ENCODE peak calls at places on chromosomes 7 and 10, in four cellular contexts. I, H, T and V are unnamed samples.

GRCh38 chr10:90042075-90042474 is 340.7 kb downstream of the KIF20B start:
- DNase-seq in I (no peak), H (no peak), T (no peak), V (no peak)

GRCh38 chr7:142319970-142320369 is 62.1 kb upstream of the PRSS58 start:
- DNase-seq in I (no peak), H (no peak), T (no peak), V (no peak)

GRCh38 chr10:17112566-17112965 is 17.0 kb downstream of the CUBN start:
- DNase-seq in I (no peak), H (no peak), T (no peak), V (no peak)

GRCh38 chr10:17123961-17124360 is 5.7 kb downstream of the CUBN start:
- DNase-seq in I (no peak), H (no peak), T (no peak), V (no peak)

GRCh38 chr7:155422599-155423336 is 35.2 kb upstream of the EN2 start:
- DNase-seq in I (no peak), H (no peak), T (no peak), V (no peak)

GRCh38 chr7:116545411-116545993 is 20.7 kb downstream of the CAV1 start:
- DNase-seq in I (peak), H (no peak), T (no peak), V (no peak)

GRCh38 chr7:157000741-157001653 is 9.5 kb downstream of the MNX1 start:
- DNase-seq in I (no peak), H (no peak), T (no peak), V (no peak)

GRCh38 chr7:155862088-155862487 is 49.8 kb upstream of the SHH start:
- DNase-seq in I (no peak), H (no peak), T (no peak), V (no peak)

GRCh38 chr7:132333301-132333700 is 243.0 kb downstream of the PLXNA4 start:
- DNase-seq in I (no peak), H (no peak), T (no peak), V (no peak)

GRCh38 chr10:110404374-110404773 is 93.3 kb upstream of the DUSP5 start:
- DNase-seq in I (no peak), H (no peak), T (no peak), V (no peak)

GRCh38 chr7:14687777-14688176 is 214.8 kb downstream of the DGKB start:
- DNase-seq in I (no peak), H (no peak), T (no peak), V (no peak)

GRCh38 chr7:31336202-31337035 is 4.1 kb downstream of the NEUROD6 start:
- DNase-seq in I (no peak), H (no peak), T (no peak), V (no peak)

GRCh38 chr7:70634610-70635068 is 497.3 kb upstream of the GALNT17 start:
- DNase-seq in I (no peak), H (no peak), T (peak), V (no peak)

GRCh38 chr10:34507217-34507616 is 307.9 kb downstream of the PARD3 start:
- DNase-seq in I (no peak), H (no peak), T (no peak), V (no peak)

GRCh38 chr7:25395976-25396375 is 167.7 kb upstream of the NPVF start:
- DNase-seq in I (no peak), H (no peak), T (no peak), V (no peak)

GRCh38 chr7:130831817-130832481 is 97.9 kb upstream of the KLF14 start:
- DNase-seq in I (no peak), H (no peak), T (no peak), V (peak)

GRCh38 chr10:98403812-98404504 is 11.0 kb downstream of the PYROXD2 start:
- DNase-seq in I (no peak), H (no peak), T (peak), V (no peak)

GRCh38 chr10:48455392-48456151 is 149.1 kb downstream of the MAPK8 start:
- DNase-seq in I (no peak), H (no peak), T (no peak), V (no peak)

GRCh38 chr7:116420003-116420402 is 79.5 kb upstream of the CAV2 start:
- DNase-seq in I (peak), H (no peak), T (no peak), V (no peak)

GRCh38 chr10:104612577-104613205 is 28.4 kb upstream of the SORCS3 start:
- DNase-seq in I (no peak), H (no peak), T (no peak), V (no peak)

GRCh38 chr10:71265201-71265575 is 52.8 kb downstream of the UNC5B start:
- DNase-seq in I (no peak), H (no peak), T (no peak), V (no peak)

GRCh38 chr7:112357136-112357535 is 93.1 kb upstream of the IFRD1 start:
- DNase-seq in I (no peak), H (no peak), T (no peak), V (no peak)

GRCh38 chr7:133369130-133369529 is 116.3 kb downstream of the EXOC4 start:
- DNase-seq in I (peak), H (no peak), T (no peak), V (peak)

GRCh38 chr7:95546647-95547046 is 49.7 kb downstream of the PDK4 start:
- DNase-seq in I (no peak), H (no peak), T (no peak), V (no peak)

GRCh38 chr10:53209941-53210611 is 437.5 kb upstream of the MBL2 start:
- DNase-seq in I (no peak), H (no peak), T (no peak), V (no peak)